ENCODE peak calls at places on chromosomes 7 and 10, in nine cellular contexts. Q, O, H, P, U, S, C, E and D are unnamed samples.
A peak's percentile ranks its signal among the peaks of the same experiment; 100 is the strongest.

GRCh38 chr7:77395543-77395942 is 20.6 kb downstream of the GSAP start:
- DNase-seq in Q (no peak), O (no peak), H (no peak), P (no peak), U (no peak), S (no peak), C (no peak), E (no peak), D (no peak)

GRCh38 chr7:114806590-114807167 is 115.2 kb upstream of the MDFIC start:
- DNase-seq in Q (no peak), O (no peak), H (no peak), P (no peak), U (no peak), S (no peak), C (no peak), E (no peak), D (no peak)

GRCh38 chr10:114336823-114337509 is 67.3 kb downstream of the AFAP1L2 start:
- DNase-seq in Q (no peak), O (no peak), H (no peak), P (no peak), U (no peak), S (no peak), C (no peak), E (no peak), D (no peak)

GRCh38 chr7:47091141-47091540 is 490.8 kb downstream of the TNS3 start:
- DNase-seq in Q (no peak), O (peak; percentile 53), H (no peak), P (no peak), U (no peak), S (no peak), C (no peak), E (no peak), D (no peak)

GRCh38 chr7:157292258-157292657 is 44.5 kb upstream of the DNAJB6 start:
- DNase-seq in Q (no peak), O (no peak), H (no peak), P (no peak), U (no peak), S (no peak), C (no peak), E (no peak), D (no peak)

GRCh38 chr7:153027904-153028303 is 268.4 kb downstream of the ACTR3B start:
- DNase-seq in Q (no peak), O (no peak), H (no peak), P (no peak), U (no peak), S (no peak), C (no peak), E (no peak), D (no peak)

GRCh38 chr7:22934473-22935065 is 79.4 kb downstream of the HYCC1 start:
- DNase-seq in Q (no peak), O (no peak), H (no peak), P (no peak), U (no peak), S (no peak), C (no peak), E (no peak), D (no peak)

GRCh38 chr7:133789951-133790350 is 337.2 kb upstream of the LRGUK start:
- DNase-seq in Q (no peak), O (no peak), H (no peak), P (no peak), U (no peak), S (no peak), C (no peak), E (no peak), D (no peak)

GRCh38 chr10:132784582-132785432 is 1.1 kb downstream of the NKX6-2 start:
- DNase-seq in Q (no peak), O (no peak), H (no peak), P (no peak), U (no peak), S (no peak), C (no peak), E (no peak), D (no peak)

GRCh38 chr7:30430300-30430699 is 48.3 kb downstream of the NOD1 start:
- DNase-seq in Q (no peak), O (no peak), H (no peak), P (no peak), U (no peak), S (no peak), C (peak; percentile 53), E (no peak), D (no peak)

GRCh38 chr10:74039561-74040145 is 41.7 kb downstream of the VCL start:
- DNase-seq in Q (no peak), O (no peak), H (no peak), P (no peak), U (no peak), S (no peak), C (no peak), E (no peak), D (no peak)

GRCh38 chr7:75056476-75056875 is 17.1 kb downstream of the RCC1L start:
- DNase-seq in Q (no peak), O (no peak), H (no peak), P (no peak), U (no peak), S (no peak), C (no peak), E (no peak), D (peak; percentile 52)

GRCh38 chr7:102284399-102284798 is 2.3 kb upstream of the SH2B2 start:
- DNase-seq in Q (no peak), O (no peak), H (no peak), P (no peak), U (no peak), S (no peak), C (no peak), E (no peak), D (no peak)

GRCh38 chr7:55622241-55622835 is 50.0 kb upstream of the VOPP1 start:
- DNase-seq in Q (no peak), O (no peak), H (no peak), P (no peak), U (no peak), S (no peak), C (no peak), E (no peak), D (no peak)

GRCh38 chr10:86111902-86112301 is 254.7 kb downstream of the GRID1 start:
- DNase-seq in Q (no peak), O (no peak), H (no peak), P (no peak), U (no peak), S (no peak), C (no peak), E (no peak), D (no peak)

GRCh38 chr10:132459252-132460028 is 62.4 kb downstream of the PWWP2B start:
- DNase-seq in Q (no peak), O (no peak), H (no peak), P (no peak), U (peak; percentile 12), S (peak; percentile 47), C (no peak), E (no peak), D (no peak)

GRCh38 chr7:964401-965231 is 10.1 kb upstream of the ADAP1 start:
- DNase-seq in Q (no peak), O (no peak), H (no peak), P (peak; percentile 79), U (peak; percentile 23), S (no peak), C (no peak), E (no peak), D (no peak)
- TF ChIP-seq CTCF in Q (peak; percentile 30), O (no peak), H (no peak), P (no peak), U (no peak), S (no peak), C (no peak), E (no peak), D (no peak)

DNA sequence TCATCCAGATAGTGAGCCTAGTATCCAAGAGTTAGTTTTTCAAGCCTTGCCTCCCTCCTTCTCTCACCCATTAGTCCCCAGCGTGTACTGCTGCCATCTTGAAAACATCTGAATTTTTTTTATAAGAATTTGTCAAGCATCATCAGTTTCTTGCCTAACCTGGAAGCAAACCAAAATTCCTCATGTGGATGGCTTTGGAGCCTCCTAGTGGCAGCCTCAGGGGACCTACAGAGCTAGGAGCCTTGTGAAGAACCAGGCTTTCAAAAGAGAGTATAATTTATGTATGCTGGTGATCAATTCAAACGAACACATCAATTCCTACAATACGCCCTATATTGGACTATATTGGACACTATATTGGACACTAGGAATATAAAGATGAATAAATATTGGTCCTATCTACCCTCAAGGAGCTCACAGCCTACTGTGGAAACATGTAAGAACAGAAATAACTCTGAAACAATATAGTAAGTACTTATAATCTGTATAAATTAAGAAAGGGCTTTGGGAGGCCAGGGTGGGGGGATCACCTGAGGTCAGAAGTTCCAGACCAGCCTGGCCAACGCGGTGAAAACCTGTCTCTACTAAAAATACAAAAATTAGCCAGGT is 63.4 kb downstream of the HPSE2 start:
- DNase-seq in Q (peak; percentile 52), O (no peak), H (no peak), P (no peak), U (no peak), S (no peak), C (peak; percentile 35), E (peak; percentile 7), D (no peak)
- TF ChIP-seq CTCF in Q (peak; percentile 80), O (peak; percentile 40), H (no peak), P (peak; percentile 53), U (peak; percentile 19), S (no peak), C (peak; percentile 45), E (peak; percentile 78), D (peak; percentile 24)

DNA sequence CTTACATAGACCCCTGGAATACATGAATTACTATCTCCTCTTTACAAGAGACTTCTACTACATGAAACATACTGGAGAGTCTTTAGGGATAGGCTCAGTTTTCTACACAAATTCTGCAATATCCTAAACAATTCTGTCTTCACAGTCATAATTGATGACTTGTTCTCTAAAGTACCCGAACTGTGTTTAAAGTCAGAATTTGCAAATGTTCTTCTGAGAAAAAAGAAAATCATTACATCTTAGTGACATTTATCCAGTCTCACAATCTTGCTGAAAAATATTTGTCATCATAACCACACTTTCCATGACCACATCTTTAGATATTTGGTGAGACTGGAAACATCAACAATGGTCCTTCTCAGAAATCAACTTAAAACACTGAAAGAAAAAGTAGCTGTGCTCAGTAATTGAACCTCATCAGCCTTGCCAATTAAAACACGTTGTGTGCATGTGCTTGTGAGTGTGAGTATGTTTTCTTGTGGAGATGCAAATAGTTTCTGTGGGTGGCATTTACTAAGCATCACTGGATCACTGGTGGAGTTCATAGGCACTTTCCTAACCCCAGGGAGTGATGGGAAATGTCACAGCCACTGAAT is 79.6 kb upstream of the PRSS58 start:
- DNase-seq in Q (no peak), O (no peak), H (no peak), P (no peak), U (no peak), S (no peak), C (no peak), E (no peak), D (no peak)
- TF ChIP-seq CTCF in Q (no peak), O (no peak), H (no peak), P (no peak), U (no peak), S (no peak), C (no peak), E (no peak), D (no peak)

GRCh38 chr10:37436361-37436760 is 311.0 kb downstream of the ANKRD30A start:
- DNase-seq in Q (no peak), O (no peak), H (no peak), P (no peak), U (no peak), S (no peak), C (no peak), E (no peak), D (no peak)

DNA sequence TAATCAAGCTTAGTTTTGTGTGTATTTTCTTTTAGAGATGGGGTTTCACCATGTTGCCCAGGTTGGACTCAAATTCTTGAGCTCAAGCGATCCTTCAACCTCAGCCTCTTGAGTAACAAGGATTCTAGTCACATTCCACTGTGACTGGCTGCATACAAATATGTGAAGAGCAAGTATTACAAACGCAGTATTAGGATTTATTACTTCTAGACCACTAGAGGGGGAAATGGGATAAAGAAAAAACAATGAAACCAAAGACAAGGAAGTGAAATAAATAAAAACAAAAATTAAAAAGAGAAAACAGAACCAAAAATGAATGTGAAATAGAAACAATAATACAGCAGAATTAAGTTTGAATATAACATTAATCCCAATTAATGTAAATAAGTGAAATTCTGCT is 308.7 kb downstream of the ANKRD30A start:
- DNase-seq in Q (no peak), O (no peak), H (no peak), P (no peak), U (no peak), S (no peak), C (no peak), E (no peak), D (no peak)
- TF ChIP-seq CTCF in Q (no peak), O (no peak), H (no peak), P (peak; percentile 58), U (no peak), S (no peak), C (no peak), E (peak; percentile 16), D (no peak)